ENCODE peak calls at places on chromosomes 3 and 15, in five cellular contexts. I is A549, E is GM12878, V is HepG2, Y is H1. D is an unnamed sample.

GRCh38 chr3:120172070-120172469 is 77.8 kb upstream of the GSK3B start:
- DNase-seq in Y (no peak), V (no peak), E (no peak), I (no peak), D (no peak)

GRCh38 chr15:70302360-70302759 is 204.6 kb upstream of the TLE3 start:
- DNase-seq in Y (no peak), E (no peak), V (no peak), I (no peak), D (no peak)

GRCh38 chr3:12947504-12948369 is 106.4 kb upstream of the RPL32 start:
- DNase-seq in I (no peak), Y (no peak), V (peak), E (no peak), D (no peak)

GRCh38 chr3:72187131-72187530 is 402.2 kb upstream of the PROK2 start:
- DNase-seq in Y (no peak), E (no peak), I (peak), V (peak), D (no peak)

GRCh38 chr15:58014040-58014439 is 51.5 kb downstream of the ALDH1A2 start:
- DNase-seq in E (no peak), I (no peak), Y (no peak), V (no peak), D (no peak)

GRCh38 chr3:87191175-87191574 is 35.9 kb upstream of the CHMP2B start:
- DNase-seq in I (no peak), E (no peak), V (no peak), Y (no peak), D (no peak)

GRCh38 chr3:37909067-37909911 is 47.6 kb downstream of the CTDSPL start:
- DNase-seq in Y (no peak), E (no peak), V (peak), I (no peak), D (no peak)

GRCh38 chr15:96130734-96131133 is 199.8 kb upstream of the NR2F2 start:
- DNase-seq in E (no peak), Y (no peak), I (no peak), V (peak), D (no peak)

GRCh38 chr15:34099914-34100313 is 1.7 kb downstream of the EMC7 start:
- DNase-seq in I (no peak), Y (no peak), V (no peak), E (no peak), D (no peak)

GRCh38 chr3:38543602-38544001 is 47.5 kb downstream of the EXOG start:
- DNase-seq in V (no peak), Y (no peak), I (no peak), E (no peak), D (no peak)

GRCh38 chr3:55178336-55178735 is 250.5 kb upstream of the LRTM1 start:
- DNase-seq in V (no peak), E (no peak), I (no peak), Y (no peak), D (no peak)

GRCh38 chr15:60044636-60045273 is 40.6 kb downstream of the FOXB1 start:
- DNase-seq in E (no peak), V (no peak), Y (no peak), I (no peak), D (no peak)

GRCh38 chr3:100993309-100993708 is at the start of gene ABI3BP:
- DNase-seq in E (no peak), Y (no peak), I (peak), V (no peak), D (peak)

GRCh38 chr3:17137321-17137826 is 252.6 kb downstream of the PLCL2 start:
- DNase-seq in E (no peak), V (no peak), Y (no peak), I (no peak), D (no peak)

GRCh38 chr15:75857886-75858285 is 14.6 kb downstream of the UBE2Q2 start:
- DNase-seq in Y (no peak), E (no peak), I (no peak), V (no peak), D (no peak)

GRCh38 chr15:67175643-67176071 is 78.8 kb downstream of the AAGAB start:
- DNase-seq in Y (no peak), V (no peak), I (no peak), E (peak), D (no peak)

GRCh38 chr15:69692342-69692741 is 239.7 kb downstream of the RPLP1 start:
- DNase-seq in E (no peak), Y (no peak), I (no peak), V (no peak), D (no peak)

GRCh38 chr15:58043192-58043903 is 22.2 kb downstream of the ALDH1A2 start:
- DNase-seq in Y (no peak), I (peak), E (no peak), V (peak), D (peak)

GRCh38 chr3:46449755-46450552 is 14.8 kb downstream of the LTF start:
- DNase-seq in Y (no peak), V (no peak), I (peak), E (no peak), D (peak)

GRCh38 chr3:18747383-18747782 is 322.2 kb upstream of the SATB1 start:
- DNase-seq in E (no peak), I (no peak), Y (no peak), V (no peak), D (no peak)

GRCh38 chr3:114615535-114616064 is 321.8 kb downstream of the TIGIT start:
- DNase-seq in I (no peak), E (no peak), Y (no peak), V (no peak), D (no peak)

GRCh38 chr3:104628185-104628789 is 738.4 kb upstream of the ALCAM start:
- DNase-seq in V (peak), I (peak), E (no peak), Y (no peak), D (peak)

GRCh38 chr15:83112233-83112958 is 5.0 kb downstream of the TM6SF1 start:
- DNase-seq in V (no peak), Y (no peak), I (no peak), E (no peak), D (no peak)

GRCh38 chr3:193984378-193984777 is 151.6 kb upstream of the HES1 start:
- DNase-seq in E (no peak), V (no peak), Y (no peak), I (no peak), D (no peak)

GRCh38 chr15:84778194-84778593 is 29.8 kb downstream of the ZNF592 start:
- DNase-seq in I (no peak), V (no peak), Y (peak), E (no peak), D (no peak)

GRCh38 chr3:50674349-50675178 is at the start of gene DOCK3:
- DNase-seq in V (no peak), Y (no peak), E (no peak), I (no peak), D (no peak)

GRCh38 chr3:120595788-120596115 is 384 bp upstream of the NDUFB4 start:
- DNase-seq in E (no peak), I (no peak), Y (no peak), V (no peak), D (no peak)

GRCh38 chr3:43106293-43106628 is 382 bp upstream of the POMGNT2 start:
- DNase-seq in I (no peak), V (no peak), E (no peak), Y (no peak), D (peak)

GRCh38 chr15:44397869-44398268 is 29.6 kb upstream of the CTDSPL2 start:
- DNase-seq in I (no peak), Y (no peak), V (no peak), E (no peak), D (no peak)

GRCh38 chr15:41575282-41575681 is 16.3 kb downstream of the TYRO3 start:
- DNase-seq in V (no peak), Y (no peak), I (no peak), E (no peak), D (no peak)

GRCh38 chr15:58279654-58280053 is 141.5 kb downstream of the AQP9 start:
- DNase-seq in Y (no peak), E (no peak), V (no peak), I (no peak), D (no peak)

GRCh38 chr3:78951546-78951945 is 816.3 kb downstream of the ROBO1 start:
- DNase-seq in I (peak), E (no peak), Y (no peak), V (no peak), D (no peak)

GRCh38 chr3:194462936-194463335 is 23.9 kb downstream of the ATP13A3 start:
- DNase-seq in E (no peak), V (no peak), I (no peak), Y (no peak), D (no peak)

GRCh38 chr15:72197460-72198409 is at the start of gene GRAMD2A:
- DNase-seq in V (no peak), E (no peak), Y (peak), I (peak), D (peak)

GRCh38 chr15:72201346-72202029 is 3.9 kb upstream of the GRAMD2A start:
- DNase-seq in E (no peak), V (no peak), I (no peak), Y (no peak), D (no peak)

GRCh38 chr15:72200395-72201237 is 3.0 kb upstream of the GRAMD2A start:
- DNase-seq in V (no peak), Y (no peak), I (no peak), E (no peak), D (no peak)

GRCh38 chr15:72198410-72199270 is 1.1 kb upstream of the GRAMD2A start:
- DNase-seq in E (no peak), Y (no peak), V (no peak), I (no peak), D (no peak)

DNA sequence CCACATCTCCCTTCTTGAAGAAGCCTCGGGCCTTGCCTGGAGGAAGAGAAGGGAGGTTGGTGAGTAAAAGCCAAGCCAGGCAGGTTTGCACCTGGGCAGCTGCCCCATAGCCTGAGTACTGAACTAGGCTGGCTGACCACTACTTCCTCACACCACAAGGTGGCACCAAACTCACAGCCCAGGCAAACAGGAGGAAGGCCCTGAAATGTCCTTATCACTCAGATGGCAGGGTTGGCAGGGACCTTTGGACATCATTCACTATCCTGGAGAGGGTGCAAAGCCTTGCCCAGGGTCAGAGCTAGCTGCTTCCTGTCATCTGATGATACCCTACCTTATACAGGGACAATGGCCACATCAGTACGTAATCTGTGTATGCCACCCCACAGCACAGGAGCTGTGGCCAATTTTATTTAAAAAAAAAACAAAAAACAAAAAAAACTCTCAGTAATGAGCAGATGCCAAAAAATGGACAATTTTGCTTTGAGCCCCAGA is 2.2 kb upstream of the GRAMD2A start:
- DNase-seq in V (peak), I (peak), Y (no peak), E (peak), D (peak)
- TF ChIP-seq CEBPB in V (no peak), I (no peak), Y (no peak), E (no peak), D (no peak)

GRCh38 chr3:142947352-142947751 is 16.1 kb downstream of the PAQR9 start:
- DNase-seq in V (no peak), E (no peak), I (no peak), Y (no peak), D (no peak)
- TF ChIP-seq CEBPB in V (no peak), E (no peak), I (no peak), Y (no peak), D (no peak)

GRCh38 chr3:151394611-151395010 is 10.1 kb upstream of the P2RY12 start:
- DNase-seq in V (no peak), I (no peak), Y (no peak), E (no peak), D (no peak)

GRCh38 chr3:151402349-151402748 is 17.8 kb upstream of the P2RY12 start:
- DNase-seq in V (no peak), Y (no peak), I (no peak), E (no peak), D (no peak)

GRCh38 chr3:151395806-151396205 is 11.3 kb upstream of the P2RY12 start:
- DNase-seq in V (no peak), E (no peak), I (no peak), Y (no peak), D (no peak)

GRCh38 chr3:151400341-151400740 is 15.8 kb upstream of the P2RY12 start:
- DNase-seq in E (no peak), Y (no peak), V (no peak), I (no peak), D (no peak)

GRCh38 chr3:151398895-151399294 is 14.3 kb upstream of the P2RY12 start:
- DNase-seq in V (peak), E (no peak), I (no peak), Y (no peak), D (no peak)
- TF ChIP-seq CEBPB in V (no peak), E (no peak), I (no peak), Y (no peak), D (no peak)

DNA sequence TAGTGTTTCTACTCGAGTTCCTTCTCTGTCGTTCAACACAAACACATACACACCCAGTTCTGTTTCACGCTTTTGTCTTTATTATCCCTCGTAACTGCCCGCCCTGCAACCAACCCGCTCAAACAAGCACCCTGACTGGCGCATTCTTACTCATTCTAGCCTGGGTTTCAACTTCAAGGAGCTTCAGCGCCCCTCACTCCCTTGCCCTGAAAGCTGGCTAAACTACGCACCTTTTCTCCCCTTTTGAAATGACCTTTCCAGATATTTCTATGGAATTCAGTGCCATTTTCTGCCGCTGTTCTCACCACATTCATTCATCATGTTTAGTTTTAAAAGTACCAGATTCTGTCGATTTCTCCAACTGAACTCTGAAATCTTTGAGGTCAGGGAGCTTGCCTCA is 654 bp upstream of the MFSD1 start:
- DNase-seq in Y (no peak), E (no peak), V (no peak), I (no peak), D (no peak)
- TF ChIP-seq CEBPB in Y (no peak), E (no peak), V (no peak), I (no peak), D (no peak)

GRCh38 chr3:184488577-184488976 is 73.0 kb upstream of the EPHB3 start:
- DNase-seq in V (no peak), I (no peak), Y (no peak), E (no peak), D (no peak)

GRCh38 chr3:184496933-184497332 is 64.7 kb upstream of the EPHB3 start:
- DNase-seq in E (no peak), I (no peak), V (no peak), Y (no peak), D (no peak)

GRCh38 chr3:184491011-184491576 is 70.5 kb upstream of the EPHB3 start:
- DNase-seq in I (peak), V (no peak), E (no peak), Y (no peak), D (no peak)

GRCh38 chr3:184489457-184489856 is 72.1 kb upstream of the EPHB3 start:
- DNase-seq in V (no peak), I (no peak), Y (no peak), E (no peak), D (no peak)

GRCh38 chr3:184491867-184492615 is 69.5 kb upstream of the EPHB3 start:
- DNase-seq in I (no peak), E (no peak), V (no peak), Y (no peak), D (no peak)
- TF ChIP-seq CEBPB in I (no peak), E (no peak), V (no peak), Y (no peak), D (no peak)

DNA sequence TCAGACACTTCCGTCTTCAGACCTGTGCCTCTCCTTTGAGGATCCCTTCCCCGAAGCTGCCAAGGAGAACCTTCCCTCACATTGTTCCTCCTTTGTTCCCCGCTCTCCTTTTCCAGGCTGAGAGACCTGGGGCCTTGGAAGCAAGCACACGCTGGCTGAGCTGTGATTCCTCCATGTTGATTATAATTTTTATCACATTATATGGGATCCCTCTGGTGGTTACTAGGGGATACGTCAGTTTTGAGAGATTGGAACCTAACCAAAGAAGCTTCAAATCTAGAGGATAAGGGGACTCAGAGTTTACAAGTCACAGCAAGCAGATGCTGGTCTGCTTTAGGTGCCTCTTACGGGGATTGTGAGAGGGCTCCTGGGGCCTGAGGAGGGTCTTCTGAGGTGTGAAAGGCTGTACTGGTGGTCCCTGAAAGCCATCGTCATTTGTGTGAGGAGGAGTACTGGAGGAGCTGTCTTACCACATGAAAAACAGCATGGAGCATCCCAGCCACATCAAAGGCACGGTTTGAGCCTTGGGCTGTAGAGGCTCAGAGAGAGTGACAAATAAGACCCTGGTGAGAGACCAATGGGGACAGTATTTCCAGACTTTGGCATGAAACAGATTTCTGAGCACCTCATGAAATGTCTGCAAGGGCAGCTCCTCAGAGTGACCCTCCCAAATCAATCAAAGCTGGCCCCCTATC is 760.1 kb upstream of the CFAP20DC start:
- DNase-seq in Y (no peak), I (peak), V (no peak), E (no peak), D (no peak)
- TF ChIP-seq CEBPB in Y (no peak), I (no peak), V (no peak), E (no peak), D (no peak)

DNA sequence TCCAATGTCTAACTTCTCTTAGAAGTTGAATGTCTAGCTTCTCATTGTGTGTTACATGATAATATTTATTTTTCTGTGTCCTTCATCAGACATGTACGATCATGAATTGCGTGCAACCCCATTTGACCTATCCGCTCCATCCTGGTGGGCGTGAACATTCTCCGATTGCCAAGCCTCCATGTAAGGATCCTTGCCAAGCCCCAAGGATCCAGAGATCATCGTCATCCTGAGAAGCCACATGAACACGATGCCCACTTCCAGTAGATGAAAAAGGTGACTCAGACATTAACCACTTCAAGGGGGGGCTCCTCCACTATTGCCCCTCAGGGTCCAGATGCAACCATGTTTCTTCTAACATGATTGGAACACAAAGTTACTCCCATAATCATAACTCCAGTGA is 25.5 kb upstream of the KNG1 start:
- DNase-seq in E (no peak), Y (no peak), V (no peak), I (no peak), D (no peak)
- TF ChIP-seq CEBPB in E (no peak), Y (no peak), V (no peak), I (no peak), D (no peak)